ENCODE peak calls at places on chromosomes 3 and 15, in six cellular contexts. Q, R, P, F, X and W are unnamed samples.

GRCh38 chr15:89199734-89200133 is 21.6 kb downstream of the RLBP1 start:
- DNase-seq in Q (no peak), R (no peak), P (no peak), F (peak), X (no peak), W (no peak)

GRCh38 chr3:52730681-52731080 is 24.8 kb downstream of the SPCS1 start:
- DNase-seq in Q (no peak), R (no peak), P (no peak), F (no peak), X (no peak), W (no peak)

GRCh38 chr15:88032787-88033186 is 223.8 kb downstream of the NTRK3 start:
- DNase-seq in Q (no peak), R (no peak), P (no peak), F (no peak), X (no peak), W (no peak)

GRCh38 chr3:134326760-134327593 is 47.3 kb downstream of the AMOTL2 start:
- DNase-seq in Q (peak), R (peak), P (no peak), F (peak), X (peak), W (peak)

GRCh38 chr3:61983479-61983878 is 389.9 kb downstream of the FEZF2 start:
- DNase-seq in Q (no peak), R (no peak), P (no peak), F (no peak), X (no peak), W (no peak)

GRCh38 chr15:51262468-51262867 is 75.9 kb downstream of the CYP19A1 start:
- DNase-seq in Q (no peak), R (no peak), P (no peak), F (no peak), X (no peak), W (no peak)

GRCh38 chr3:190024912-190025311 is 95.8 kb downstream of the P3H2 start:
- DNase-seq in Q (no peak), R (peak), P (no peak), F (no peak), X (no peak), W (no peak)

GRCh38 chr3:1971780-1972179 is 126.9 kb upstream of the CNTN4 start:
- DNase-seq in Q (no peak), R (no peak), P (no peak), F (no peak), X (no peak), W (no peak)

GRCh38 chr3:70849911-70850699 is 537.7 kb upstream of the MDFIC2 start:
- DNase-seq in Q (no peak), R (peak), P (no peak), F (no peak), X (peak), W (peak)

GRCh38 chr15:63553388-63553791 is 43.8 kb upstream of the FBXL22 start:
- DNase-seq in Q (no peak), R (peak), P (no peak), F (peak), X (peak), W (no peak)

GRCh38 chr3:190585771-190586630 is 72.1 kb downstream of the IL1RAP start:
- DNase-seq in Q (peak), R (peak), P (no peak), F (no peak), X (no peak), W (no peak)

GRCh38 chr3:58924581-58924980 is 125.2 kb downstream of the CFAP20DC start:
- DNase-seq in Q (no peak), R (peak), P (no peak), F (no peak), X (no peak), W (no peak)

GRCh38 chr3:4703054-4703480 is 209.9 kb downstream of the ITPR1 start:
- DNase-seq in Q (no peak), R (no peak), P (no peak), F (no peak), X (no peak), W (no peak)

GRCh38 chr3:43206632-43207031 is 79.7 kb upstream of the SNRK start:
- DNase-seq in Q (no peak), R (no peak), P (no peak), F (no peak), X (no peak), W (no peak)

GRCh38 chr3:24399614-24400013 is 95.0 kb downstream of the THRB start:
- DNase-seq in Q (no peak), R (no peak), P (no peak), F (no peak), X (no peak), W (no peak)

GRCh38 chr15:31327674-31328424 is 1.2 kb downstream of the KLF13 start:
- DNase-seq in Q (peak), R (peak), P (peak), F (peak), X (peak), W (peak)

GRCh38 chr15:59751552-59752413 is 62.7 kb upstream of the BNIP2 start:
- DNase-seq in Q (peak), R (no peak), P (no peak), F (no peak), X (no peak), W (no peak)

GRCh38 chr3:24192004-24192403 is 246.9 kb downstream of the NR1D2 start:
- DNase-seq in Q (no peak), R (no peak), P (no peak), F (no peak), X (no peak), W (no peak)

GRCh38 chr3:152176998-152177397 is 91.7 kb upstream of the MBNL1 start:
- DNase-seq in Q (no peak), R (no peak), P (no peak), F (no peak), X (no peak), W (no peak)

DNA sequence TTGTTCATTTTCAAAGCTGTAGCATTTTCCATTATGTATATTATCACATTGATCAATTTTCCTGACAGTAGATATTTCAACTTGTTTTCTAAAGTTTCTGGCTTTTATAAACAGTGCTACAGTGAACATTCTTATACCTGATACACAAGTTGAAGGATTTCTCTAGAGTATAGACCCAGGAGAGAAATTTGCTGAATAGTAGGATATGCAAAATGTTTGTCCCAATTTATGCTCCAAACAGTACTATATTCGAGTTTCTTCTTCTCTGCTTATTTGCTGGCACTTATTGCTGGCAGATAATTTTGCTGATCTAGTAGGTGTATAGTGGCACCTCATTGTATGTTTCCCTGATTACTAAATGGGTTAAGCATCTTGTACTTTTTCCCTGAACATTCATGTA is 117.2 kb upstream of the CHRM5 start:
- DNase-seq in Q (no peak), R (no peak), P (no peak), F (no peak), X (no peak), W (no peak)
- H3K4me3 ChIP-seq in Q (no peak), R (no peak), P (no peak), F (no peak), X (no peak), W (no peak)

GRCh38 chr3:37604336-37604833 is 257.3 kb upstream of the CTDSPL start:
- DNase-seq in Q (no peak), R (no peak), P (no peak), F (no peak), X (no peak), W (no peak)
- H3K4me3 ChIP-seq in Q (no peak), R (no peak), P (no peak), F (no peak), X (no peak), W (no peak)

GRCh38 chr3:159788291-159788690 is 200.3 kb upstream of the IL12A start:
- DNase-seq in Q (no peak), R (peak), P (no peak), F (no peak), X (no peak), W (no peak)

GRCh38 chr3:159788987-159789386 is 199.6 kb upstream of the IL12A start:
- DNase-seq in Q (peak), R (no peak), P (no peak), F (no peak), X (no peak), W (no peak)

GRCh38 chr3:159786489-159787181 is 202.0 kb upstream of the IL12A start:
- DNase-seq in Q (no peak), R (no peak), P (no peak), F (no peak), X (no peak), W (no peak)

GRCh38 chr3:159787191-159787590 is 201.4 kb upstream of the IL12A start:
- DNase-seq in Q (peak), R (peak), P (no peak), F (no peak), X (no peak), W (no peak)

DNA sequence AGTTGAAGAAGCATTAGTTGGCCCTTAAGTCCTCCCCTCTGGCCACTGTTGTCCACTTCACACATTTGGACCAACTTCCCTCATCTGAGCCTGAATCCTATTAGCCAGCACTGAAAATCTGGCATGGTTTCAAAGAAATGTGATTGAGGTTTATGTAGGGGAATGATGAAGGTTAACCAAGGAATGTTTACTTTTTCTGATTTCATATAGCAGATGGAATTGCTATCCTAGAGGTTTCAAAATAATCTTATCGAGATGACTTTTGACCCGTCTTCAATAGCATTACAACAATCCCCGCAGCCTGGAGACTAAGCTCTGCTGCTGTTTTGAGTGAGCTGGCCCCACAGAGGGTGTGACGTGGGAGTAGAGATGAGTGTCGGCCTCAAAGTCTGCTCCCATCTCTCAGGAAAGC is 200.8 kb upstream of the IL12A start:
- DNase-seq in Q (peak), R (peak), P (no peak), F (no peak), X (no peak), W (no peak)
- H3K4me3 ChIP-seq in Q (no peak), R (no peak), P (no peak), F (no peak), X (no peak), W (no peak)

GRCh38 chr3:11476814-11477213 is 166.9 kb downstream of the VGLL4 start:
- DNase-seq in Q (no peak), R (no peak), P (no peak), F (no peak), X (no peak), W (no peak)
- H3K4me3 ChIP-seq in Q (no peak), R (no peak), P (no peak), F (no peak), X (no peak), W (no peak)